ENCODE peak calls at places on chromosomes 7 and 10, in six cellular contexts. P is breast epithelium, C is epithelial cell of esophagus, F is brain microvascular endothelial cell, V is mucosa of descending colon, G is HFFc6. Z is an unnamed sample.
A peak's percentile ranks its signal among the peaks of the same experiment; 100 is the strongest.

GRCh38 chr10:133198621-133199487 is 31.2 kb upstream of the UTF1 start:
- DNase-seq in P (no peak), C (no peak), F (no peak), V (no peak), G (no peak), Z (no peak)

GRCh38 chr10:8229153-8229552 is 174.7 kb downstream of the GATA3 start:
- DNase-seq in P (no peak), C (no peak), F (no peak), V (no peak), G (no peak), Z (no peak)

GRCh38 chr10:106044511-106044910 is 1120.0 kb downstream of the SORCS1 start:
- DNase-seq in P (no peak), C (no peak), F (no peak), V (no peak), G (no peak), Z (no peak)

GRCh38 chr10:119268428-119268827 is 61.1 kb downstream of the GRK5 start:
- DNase-seq in P (no peak), C (no peak), F (no peak), V (no peak), G (no peak), Z (no peak)

GRCh38 chr7:93980744-93981479 is 23.2 kb downstream of the BET1 start:
- DNase-seq in P (no peak), C (no peak), F (no peak), V (no peak), G (no peak), Z (no peak)

GRCh38 chr10:24310104-24310503 is 101.2 kb downstream of the KIAA1217 start:
- DNase-seq in P (no peak), C (peak; percentile 52), F (no peak), V (no peak), G (no peak), Z (no peak)

GRCh38 chr10:7026818-7027217 is 384.0 kb downstream of the SFMBT2 start:
- DNase-seq in P (no peak), C (no peak), F (no peak), V (no peak), G (no peak), Z (no peak)

GRCh38 chr10:119383174-119383856 is 159.2 kb downstream of the RGS10 start:
- DNase-seq in P (no peak), C (no peak), F (peak; percentile 38), V (peak; percentile 0), G (no peak), Z (no peak)

GRCh38 chr10:72297281-72297967 is 23.7 kb downstream of the DDIT4 start:
- DNase-seq in P (peak; percentile 62), C (peak; percentile 80), F (peak; percentile 98), V (peak; percentile 84), G (peak; percentile 78), Z (no peak)

GRCh38 chr7:1635401-1635800 is 34.7 kb upstream of the ELFN1 start:
- DNase-seq in P (no peak), C (no peak), F (no peak), V (no peak), G (no peak), Z (no peak)

GRCh38 chr10:28089467-28089866 is 90.6 kb upstream of the ODAD2 start:
- DNase-seq in P (no peak), C (peak; percentile 81), F (peak; percentile 95), V (no peak), G (peak; percentile 91), Z (no peak)

GRCh38 chr10:110181451-110181850 is 26.0 kb upstream of the MXI1 start:
- DNase-seq in P (no peak), C (no peak), F (no peak), V (no peak), G (no peak), Z (no peak)

GRCh38 chr7:151755131-151755787 is 121.7 kb downstream of the PRKAG2 start:
- DNase-seq in P (no peak), C (no peak), F (no peak), V (peak; percentile 43), G (no peak), Z (no peak)

GRCh38 chr10:73060738-73061635 is 35.7 kb downstream of the P4HA1 start:
- DNase-seq in P (no peak), C (peak; percentile 54), F (no peak), V (no peak), G (peak; percentile 27), Z (no peak)

GRCh38 chr7:129713544-129713943 is 102.0 kb downstream of the NRF1 start:
- DNase-seq in P (no peak), C (no peak), F (no peak), V (no peak), G (no peak), Z (no peak)

GRCh38 chr10:69055241-69055640 is 32.7 kb upstream of the SRGN start:
- DNase-seq in P (no peak), C (no peak), F (no peak), V (no peak), G (no peak), Z (no peak)

GRCh38 chr10:50367732-50368131 is 116.4 kb upstream of the ASAH2 start:
- DNase-seq in P (no peak), C (peak; percentile 49), F (peak; percentile 57), V (no peak), G (peak; percentile 49), Z (no peak)

GRCh38 chr7:112790651-112790973 is 419 bp upstream of the TMEM168 start:
- DNase-seq in P (no peak), C (peak; percentile 33), F (no peak), V (no peak), G (no peak), Z (no peak)

GRCh38 chr10:63703113-63703670 is 182.0 kb downstream of the REEP3 start:
- DNase-seq in P (no peak), C (peak; percentile 18), F (no peak), V (no peak), G (no peak), Z (no peak)

GRCh38 chr10:113689574-113689973 is 9.9 kb downstream of the CASP7 start:
- DNase-seq in P (no peak), C (no peak), F (no peak), V (no peak), G (no peak), Z (no peak)

GRCh38 chr7:5827755-5828154 is 46.3 kb upstream of the RNF216 start:
- DNase-seq in P (no peak), C (peak; percentile 31), F (no peak), V (peak; percentile 42), G (no peak), Z (no peak)

GRCh38 chr7:12540850-12541249 is 29.7 kb upstream of the SCIN start:
- DNase-seq in P (no peak), C (no peak), F (no peak), V (no peak), G (no peak), Z (no peak)

GRCh38 chr7:4878336-4879335 is 4.9 kb downstream of the RADIL start:
- DNase-seq in P (peak; percentile 48), C (no peak), F (peak; percentile 43), V (no peak), G (no peak), Z (no peak)

GRCh38 chr10:131825960-131826650 is 74.7 kb upstream of the PPP2R2D start:
- DNase-seq in P (peak; percentile 25), C (no peak), F (no peak), V (no peak), G (no peak), Z (peak; percentile 12)

GRCh38 chr10:48439581-48440041 is 133.1 kb downstream of the MAPK8 start:
- DNase-seq in P (no peak), C (no peak), F (no peak), V (peak; percentile 64), G (no peak), Z (no peak)

GRCh38 chr10:11757452-11757819 is 15.3 kb downstream of the ECHDC3 start:
- DNase-seq in P (no peak), C (peak; percentile 97), F (peak; percentile 97), V (no peak), G (peak; percentile 85), Z (no peak)

GRCh38 chr10:133276100-133276434 is 601 bp downstream of the ADAM8 start:
- DNase-seq in P (no peak), C (no peak), F (no peak), V (no peak), G (no peak), Z (no peak)

GRCh38 chr10:13709931-13710690 is 123.3 kb downstream of the PRPF18 start:
- DNase-seq in P (no peak), C (no peak), F (no peak), V (no peak), G (no peak), Z (no peak)

GRCh38 chr10:94747838-94748237 is 14.6 kb upstream of the CYP2C19 start:
- DNase-seq in P (no peak), C (no peak), F (no peak), V (no peak), G (no peak), Z (no peak)

DNA sequence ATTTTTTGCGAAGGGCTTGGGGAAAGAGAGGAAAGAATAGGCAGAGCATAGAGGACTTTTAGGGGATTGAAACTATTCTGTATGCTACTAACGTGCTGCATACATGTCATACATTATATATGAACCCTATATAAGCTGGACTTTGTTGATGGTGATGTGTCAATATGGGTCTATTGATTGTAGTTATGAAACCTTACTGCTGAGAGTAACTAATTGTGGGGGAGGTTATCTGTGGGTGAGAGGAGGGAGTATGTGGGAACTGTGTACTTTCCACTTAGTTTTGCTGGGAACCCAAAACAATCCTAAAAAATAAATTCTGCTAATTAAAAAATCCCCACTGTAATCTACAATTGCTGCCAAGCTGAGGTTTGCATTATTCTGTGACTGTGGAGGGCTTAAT is 15.3 kb upstream of the CYP2C19 start:
- DNase-seq in P (no peak), C (no peak), F (no peak), V (no peak), G (no peak), Z (no peak)
- TF ChIP-seq CTCF in P (no peak), C (no peak), F (no peak), V (no peak), G (no peak), Z (no peak)

GRCh38 chr10:17735166-17735941 is 16.6 kb upstream of the TMEM236 start:
- DNase-seq in P (no peak), C (no peak), F (no peak), V (no peak), G (no peak), Z (no peak)
- TF ChIP-seq CTCF in P (no peak), C (no peak), F (no peak), V (no peak), G (no peak), Z (no peak)

GRCh38 chr7:138773817-138774216 is 24.0 kb upstream of the TMEM213 start:
- DNase-seq in P (no peak), C (no peak), F (no peak), V (no peak), G (no peak), Z (no peak)
- TF ChIP-seq CTCF in P (no peak), C (no peak), F (no peak), V (no peak), G (no peak), Z (no peak)

GRCh38 chr10:86329896-86330680 is 36.5 kb downstream of the GRID1 start:
- DNase-seq in P (no peak), C (no peak), F (no peak), V (no peak), G (no peak), Z (no peak)

GRCh38 chr10:86329093-86329710 is 37.4 kb downstream of the GRID1 start:
- DNase-seq in P (no peak), C (no peak), F (no peak), V (no peak), G (no peak), Z (no peak)

GRCh38 chr10:86327954-86328705 is 38.5 kb downstream of the GRID1 start:
- DNase-seq in P (no peak), C (no peak), F (no peak), V (no peak), G (no peak), Z (no peak)

GRCh38 chr10:86321568-86321967 is 45.0 kb downstream of the GRID1 start:
- DNase-seq in P (peak; percentile 22), C (no peak), F (no peak), V (no peak), G (no peak), Z (no peak)

GRCh38 chr10:86325158-86325557 is 41.4 kb downstream of the GRID1 start:
- DNase-seq in P (no peak), C (no peak), F (no peak), V (no peak), G (no peak), Z (no peak)
- TF ChIP-seq CTCF in P (no peak), C (no peak), F (no peak), V (no peak), G (no peak), Z (no peak)